ENCODE peak calls at places on chromosome 3, in five cellular contexts. M, B, K, F and H are unnamed samples. For H3K27me3, the result is how much of the 10 kb centered on the place peaks cover.

GRCh38 chr3:133843634-133844033 is 38.0 kb downstream of the SRPRB start:
- DNase-seq in M (no peak), B (no peak), K (no peak), F (no peak), H (no peak)

GRCh38 chr3:181880339-181880738 is 168.6 kb downstream of the SOX2 start:
- DNase-seq in M (no peak), B (no peak), K (no peak), F (no peak), H (no peak)

GRCh38 chr3:14801668-14802067 is 17.1 kb upstream of the FGD5 start:
- DNase-seq in M (no peak), B (no peak), K (no peak), F (no peak), H (no peak)

GRCh38 chr3:33658971-33659848 is 58.8 kb downstream of the CLASP2 start:
- DNase-seq in M (peak), B (peak), K (peak), F (peak), H (no peak)

GRCh38 chr3:42122261-42123011 is 31.3 kb downstream of the TRAK1 start:
- DNase-seq in M (no peak), B (no peak), K (no peak), F (no peak), H (no peak)

GRCh38 chr3:191068946-191069813 is 129.9 kb upstream of the OSTN start:
- DNase-seq in M (no peak), B (no peak), K (no peak), F (no peak), H (no peak)

GRCh38 chr3:23874359-23875120 is 42.2 kb downstream of the NKIRAS1 start:
- DNase-seq in M (no peak), B (no peak), K (no peak), F (no peak), H (no peak)

GRCh38 chr3:35974872-35975271 is 335.5 kb downstream of the ARPP21 start:
- DNase-seq in M (no peak), B (no peak), K (no peak), F (no peak), H (no peak)

GRCh38 chr3:43742935-43743334 is 52.2 kb downstream of the ABHD5 start:
- DNase-seq in M (peak), B (no peak), K (peak), F (no peak), H (no peak)

GRCh38 chr3:14791343-14791945 is 27.3 kb upstream of the FGD5 start:
- DNase-seq in M (peak), B (peak), K (peak), F (peak), H (peak)

GRCh38 chr3:23877324-23877980 is 39.3 kb downstream of the NKIRAS1 start:
- DNase-seq in M (peak), B (no peak), K (no peak), F (no peak), H (no peak)

GRCh38 chr3:99699841-99700240 is 61.4 kb downstream of the COL8A1 start:
- DNase-seq in M (peak), B (no peak), K (no peak), F (no peak), H (no peak)

GRCh38 chr3:37700849-37701248 is 160.8 kb upstream of the CTDSPL start:
- DNase-seq in M (no peak), B (no peak), K (no peak), F (peak), H (no peak)

GRCh38 chr3:11060500-11061251 is 68.1 kb downstream of the SLC6A1 start:
- DNase-seq in M (peak), B (peak), K (peak), F (peak), H (peak)
- H3K27me3 ChIP-seq in M (under half), B (under half), K (under half), F (under half), H (under half)

DNA sequence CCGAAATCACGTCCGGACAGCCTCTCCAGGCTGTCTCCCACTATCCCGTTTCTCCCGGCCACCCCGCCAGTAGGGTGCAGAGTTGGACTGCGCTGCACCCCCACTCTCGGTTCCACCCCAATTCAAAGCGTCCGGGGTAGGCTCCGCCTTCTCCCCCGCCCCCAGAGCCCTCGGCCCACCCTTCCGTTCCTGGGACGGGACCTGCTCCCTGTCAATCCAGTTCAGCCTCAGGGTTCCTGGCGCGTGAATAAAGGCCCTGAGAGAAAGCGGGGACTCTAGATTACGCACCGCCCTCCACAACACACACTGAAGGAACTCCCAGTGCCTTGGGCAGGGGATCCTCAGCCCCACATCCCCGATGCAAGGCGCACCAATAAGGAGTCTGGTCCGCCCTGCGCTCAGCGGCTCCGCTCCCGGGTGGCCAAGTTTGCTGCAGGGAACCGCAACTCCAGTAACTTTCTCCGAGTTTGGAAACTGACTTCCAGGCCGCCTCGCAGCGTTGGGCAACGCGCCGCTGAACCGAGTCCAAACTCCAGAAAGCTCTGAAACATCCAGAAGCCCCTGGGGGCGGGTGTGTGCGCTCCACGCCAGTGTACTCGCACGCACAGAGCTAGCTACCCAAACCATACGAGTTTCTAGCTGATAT is 1.9 kb downstream of the ADAMTS9 start:
- DNase-seq in M (peak), B (peak), K (peak), F (peak), H (peak)
- H3K27me3 ChIP-seq in M (under half), B (under half), K (under half), F (under half), H (half or more)

GRCh38 chr3:185402561-185402960 is 39.6 kb downstream of the MAP3K13 start:
- DNase-seq in M (no peak), B (no peak), K (no peak), F (no peak), H (no peak)
- H3K27me3 ChIP-seq in M (under half), B (under half), K (under half), F (under half), H (under half)

GRCh38 chr3:53846851-53847155 is 435 bp downstream of the IL17RB start:
- DNase-seq in M (no peak), B (no peak), K (no peak), F (no peak), H (no peak)
- H3K27me3 ChIP-seq in M (under half), B (under half), K (under half), F (under half), H (under half)

GRCh38 chr3:195007794-195008193 is 263.2 kb downstream of the XXYLT1 start:
- DNase-seq in M (no peak), B (no peak), K (peak), F (no peak), H (peak)

GRCh38 chr3:195010551-195011100 is 260.3 kb downstream of the XXYLT1 start:
- DNase-seq in M (no peak), B (no peak), K (no peak), F (no peak), H (peak)

GRCh38 chr3:195008816-195009215 is 262.1 kb downstream of the XXYLT1 start:
- DNase-seq in M (no peak), B (no peak), K (no peak), F (no peak), H (peak)

GRCh38 chr3:195011231-195011834 is 259.6 kb downstream of the XXYLT1 start:
- DNase-seq in M (no peak), B (no peak), K (no peak), F (no peak), H (peak)

DNA sequence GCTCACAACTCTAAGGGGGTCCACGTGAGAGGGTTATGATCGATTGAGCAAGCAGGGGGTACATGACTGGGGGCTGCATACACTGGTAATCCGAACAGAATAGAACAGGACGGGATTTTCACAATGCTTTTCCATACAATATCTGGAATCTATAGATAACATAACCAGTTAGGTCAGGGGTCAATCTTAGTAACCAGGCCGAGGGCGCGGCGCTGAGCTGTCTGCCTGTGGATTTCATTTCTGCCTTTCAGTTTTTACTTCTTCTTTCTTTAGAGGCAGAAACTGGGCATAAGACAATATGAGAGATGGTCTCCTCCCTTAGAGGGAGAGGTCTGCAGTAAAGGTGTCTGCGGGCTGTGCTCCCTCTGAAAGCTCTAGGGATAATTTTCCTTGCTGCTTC is 261.4 kb downstream of the XXYLT1 start:
- DNase-seq in M (no peak), B (no peak), K (no peak), F (no peak), H (peak)
- H3K27me3 ChIP-seq in M (under half), B (under half), K (under half), F (under half), H (under half)

DNA sequence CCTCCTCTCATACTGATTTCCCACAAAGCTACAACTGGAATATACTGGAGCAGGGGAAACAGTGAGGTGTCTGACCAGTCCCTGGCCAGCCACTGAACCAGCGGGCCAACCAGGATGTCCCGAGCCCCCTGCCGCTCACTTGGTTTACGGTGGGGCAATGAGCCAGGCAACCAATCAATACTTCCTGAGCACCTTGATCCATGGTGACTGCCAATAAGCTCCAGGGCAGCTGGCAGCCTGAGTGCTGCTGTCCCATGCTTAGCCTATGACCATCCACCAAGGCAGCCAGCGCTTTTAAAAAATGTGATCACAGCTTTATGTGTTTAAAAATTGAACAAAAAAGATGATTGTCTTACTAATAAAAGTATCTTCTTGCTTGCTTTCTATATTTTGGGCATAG is 4.2 kb downstream of the SCN10A start:
- DNase-seq in M (no peak), B (no peak), K (peak), F (no peak), H (no peak)
- H3K27me3 ChIP-seq in M (under half), B (under half), K (under half), F (under half), H (under half)

GRCh38 chr3:65252266-65252665 is 564.5 kb upstream of the ADAMTS9 start:
- DNase-seq in M (no peak), B (no peak), K (no peak), F (no peak), H (no peak)
- H3K27me3 ChIP-seq in M (under half), B (under half), K (under half), F (under half), H (under half)